ENCODE peak calls at places on chromosomes 4 and X, in seven cellular contexts. One of them, this sample, is unnamed.

GRCh38 chrX:24563291-24564010 is 83.7 kb downstream of the PCYT1B start:
- DNase-seq in H9: no peak
- DNase-seq in trophoblast cell: no peak
- DNase-seq in IMR-90: no peak
- DNase-seq in neuronal stem cell: no peak
- DNase-seq in H1: no peak
- DNase-seq in mesendoderm: no peak
- DNase-seq in this sample: no peak

GRCh38 chrX:13938053-13938765 is 91.5 kb downstream of the GEMIN8 start:
- DNase-seq in mesendoderm: peak; percentile 55
- DNase-seq in neuronal stem cell: peak; percentile 46
- DNase-seq in H9: peak; percentile 69
- DNase-seq in H1: peak; percentile 67
- DNase-seq in trophoblast cell: no peak
- DNase-seq in IMR-90: peak; percentile 2
- DNase-seq in this sample: peak; percentile 9

GRCh38 chrX:107726809-107727534 is 48.6 kb downstream of the TSC22D3 start:
- DNase-seq in mesendoderm: no peak
- DNase-seq in H9: no peak
- DNase-seq in IMR-90: no peak
- DNase-seq in trophoblast cell: no peak
- DNase-seq in H1: no peak
- DNase-seq in neuronal stem cell: no peak
- DNase-seq in this sample: peak; percentile 3

GRCh38 chr4:14575919-14576318 is 426.4 kb upstream of the CPEB2 start:
- DNase-seq in H9: no peak
- DNase-seq in neuronal stem cell: no peak
- DNase-seq in trophoblast cell: no peak
- DNase-seq in H1: no peak
- DNase-seq in mesendoderm: no peak
- DNase-seq in IMR-90: no peak
- DNase-seq in this sample: no peak

GRCh38 chrX:3815896-3816664 is 102.6 kb upstream of the PRKX start:
- DNase-seq in H9: peak; percentile 58
- DNase-seq in neuronal stem cell: peak; percentile 20
- DNase-seq in H1: peak; percentile 62
- DNase-seq in IMR-90: peak; percentile 12
- DNase-seq in mesendoderm: peak; percentile 55
- DNase-seq in trophoblast cell: peak; percentile 27
- DNase-seq in this sample: peak; percentile 34

GRCh38 chrX:132561974-132562373 is 73.1 kb upstream of the MBNL3 start:
- DNase-seq in trophoblast cell: no peak
- DNase-seq in IMR-90: no peak
- DNase-seq in neuronal stem cell: no peak
- DNase-seq in mesendoderm: no peak
- DNase-seq in H1: no peak
- DNase-seq in H9: no peak
- DNase-seq in this sample: no peak

GRCh38 chr4:152727784-152728183 is 48.0 kb upstream of the TMEM154 start:
- DNase-seq in IMR-90: no peak
- DNase-seq in H9: no peak
- DNase-seq in neuronal stem cell: no peak
- DNase-seq in mesendoderm: peak; percentile 37
- DNase-seq in H1: no peak
- DNase-seq in trophoblast cell: no peak
- DNase-seq in this sample: no peak

GRCh38 chr4:137430171-137430570 is 102.1 kb downstream of the PCDH18 start:
- DNase-seq in trophoblast cell: no peak
- DNase-seq in IMR-90: no peak
- DNase-seq in H1: no peak
- DNase-seq in neuronal stem cell: no peak
- DNase-seq in H9: no peak
- DNase-seq in mesendoderm: no peak
- DNase-seq in this sample: no peak

GRCh38 chrX:133645251-133645650 is 230.0 kb upstream of the GPC4 start:
- DNase-seq in H9: no peak
- DNase-seq in IMR-90: peak; percentile 17
- DNase-seq in trophoblast cell: no peak
- DNase-seq in neuronal stem cell: no peak
- DNase-seq in mesendoderm: no peak
- DNase-seq in H1: no peak
- DNase-seq in this sample: no peak

DNA sequence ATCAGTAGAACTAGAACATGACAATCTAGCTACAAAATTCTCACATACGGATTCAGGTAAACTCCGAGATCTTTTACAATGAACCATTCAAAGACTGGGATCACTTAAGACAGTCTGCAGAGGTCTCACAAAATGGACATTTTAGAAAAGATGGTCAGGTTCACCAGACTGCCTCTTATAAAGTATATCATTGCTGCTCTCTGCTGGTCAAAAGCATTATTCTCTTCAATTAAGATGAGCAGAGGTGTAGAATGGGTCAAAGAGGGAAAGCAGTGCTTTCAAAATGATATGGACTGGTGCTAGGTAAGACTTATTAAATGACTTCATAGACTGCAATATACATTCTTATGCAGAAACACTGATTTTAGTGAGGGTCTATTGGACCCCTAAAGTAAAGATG is 434.7 kb downstream of the PACRGL start:
- DNase-seq in IMR-90: no peak
- DNase-seq in trophoblast cell: peak; percentile 60
- DNase-seq in H1: no peak
- DNase-seq in neuronal stem cell: peak; percentile 18
- DNase-seq in H9: no peak
- DNase-seq in mesendoderm: peak; percentile 51
- DNase-seq in this sample: peak; percentile 35
- H4K8ac ChIP-seq in IMR-90: no peak overlapping the region
- H4K8ac ChIP-seq in trophoblast cell: no peak overlapping the region
- H4K8ac ChIP-seq in H1: no peak overlapping the region
- H4K8ac ChIP-seq in neuronal stem cell: no peak overlapping the region
- H4K8ac ChIP-seq in H9: no peak overlapping the region
- H4K8ac ChIP-seq in mesendoderm: no peak overlapping the region
- H4K8ac ChIP-seq in this sample: no peak overlapping the region

GRCh38 chr4:125277827-125278226 is 36.9 kb upstream of the FAT4 start:
- DNase-seq in neuronal stem cell: no peak
- DNase-seq in trophoblast cell: no peak
- DNase-seq in IMR-90: no peak
- DNase-seq in H9: no peak
- DNase-seq in mesendoderm: no peak
- DNase-seq in H1: no peak
- DNase-seq in this sample: no peak
- H4K8ac ChIP-seq in neuronal stem cell: no peak overlapping the region
- H4K8ac ChIP-seq in trophoblast cell: no peak overlapping the region
- H4K8ac ChIP-seq in IMR-90: no peak overlapping the region
- H4K8ac ChIP-seq in H9: no peak overlapping the region
- H4K8ac ChIP-seq in mesendoderm: no peak overlapping the region
- H4K8ac ChIP-seq in H1: no peak overlapping the region
- H4K8ac ChIP-seq in this sample: no peak overlapping the region

DNA sequence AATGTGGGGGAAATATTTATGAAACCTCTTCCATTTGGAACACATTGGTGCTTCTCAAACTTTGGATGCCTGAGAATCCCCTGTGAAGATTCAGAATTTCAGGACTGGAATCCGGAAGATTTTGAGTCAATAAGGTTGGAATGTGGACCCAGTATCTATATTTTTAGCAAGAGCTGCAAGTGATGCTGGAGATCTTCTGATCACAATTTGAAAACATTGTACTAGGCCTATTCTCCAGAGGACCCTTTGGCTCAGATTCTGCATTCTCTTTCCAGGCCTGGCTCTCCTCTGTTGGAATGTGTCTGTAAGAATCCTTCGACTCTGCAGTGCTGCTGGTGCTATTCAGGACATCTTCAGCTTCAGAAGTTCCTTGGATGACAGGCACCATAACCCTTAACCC is 2.3 kb upstream of the PKD2 start:
- DNase-seq in neuronal stem cell: no peak
- DNase-seq in IMR-90: peak; percentile 31
- DNase-seq in trophoblast cell: peak; percentile 76
- DNase-seq in mesendoderm: no peak
- DNase-seq in H1: no peak
- DNase-seq in H9: no peak
- DNase-seq in this sample: no peak
- H4K8ac ChIP-seq in neuronal stem cell: no peak overlapping the region
- H4K8ac ChIP-seq in IMR-90: no peak overlapping the region
- H4K8ac ChIP-seq in trophoblast cell: no peak overlapping the region
- H4K8ac ChIP-seq in mesendoderm: no peak overlapping the region
- H4K8ac ChIP-seq in H1: no peak overlapping the region
- H4K8ac ChIP-seq in H9: no peak overlapping the region
- H4K8ac ChIP-seq in this sample: no peak overlapping the region

DNA sequence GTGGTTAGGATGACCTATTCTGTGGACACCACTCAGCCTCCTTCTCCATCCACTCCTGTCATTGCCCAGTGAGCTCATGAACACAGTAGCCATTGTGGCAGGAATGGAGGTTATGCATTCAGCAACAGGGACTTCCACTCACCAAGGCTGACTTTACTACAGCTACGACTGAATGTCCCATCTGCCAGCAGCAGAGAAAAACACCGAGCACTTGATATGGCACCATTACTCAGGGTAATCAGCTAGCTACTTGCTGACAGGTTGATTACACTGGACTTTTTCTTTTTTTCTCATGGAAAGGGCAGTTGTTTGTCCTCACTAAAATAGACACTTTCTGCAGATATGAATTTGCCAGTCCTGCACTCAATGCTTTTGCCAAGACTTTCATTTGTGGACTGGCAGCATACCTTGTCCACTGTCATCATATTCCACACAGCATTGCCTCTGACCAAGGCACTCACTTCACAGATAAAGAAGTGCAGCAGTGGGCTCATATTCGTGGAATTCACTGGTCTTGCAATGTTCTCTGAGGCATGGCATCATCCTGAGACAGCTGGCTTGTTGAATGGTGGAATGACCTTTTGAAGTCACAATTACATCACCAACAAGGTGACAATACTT is 37.3 kb upstream of the UGT2B4 start:
- DNase-seq in mesendoderm: no peak
- DNase-seq in neuronal stem cell: no peak
- DNase-seq in H1: no peak
- DNase-seq in H9: no peak
- DNase-seq in trophoblast cell: no peak
- DNase-seq in IMR-90: no peak
- DNase-seq in this sample: no peak
- H4K8ac ChIP-seq in mesendoderm: no peak overlapping the region
- H4K8ac ChIP-seq in neuronal stem cell: no peak overlapping the region
- H4K8ac ChIP-seq in H1: no peak overlapping the region
- H4K8ac ChIP-seq in H9: no peak overlapping the region
- H4K8ac ChIP-seq in trophoblast cell: no peak overlapping the region
- H4K8ac ChIP-seq in IMR-90: no peak overlapping the region
- H4K8ac ChIP-seq in this sample: no peak overlapping the region

DNA sequence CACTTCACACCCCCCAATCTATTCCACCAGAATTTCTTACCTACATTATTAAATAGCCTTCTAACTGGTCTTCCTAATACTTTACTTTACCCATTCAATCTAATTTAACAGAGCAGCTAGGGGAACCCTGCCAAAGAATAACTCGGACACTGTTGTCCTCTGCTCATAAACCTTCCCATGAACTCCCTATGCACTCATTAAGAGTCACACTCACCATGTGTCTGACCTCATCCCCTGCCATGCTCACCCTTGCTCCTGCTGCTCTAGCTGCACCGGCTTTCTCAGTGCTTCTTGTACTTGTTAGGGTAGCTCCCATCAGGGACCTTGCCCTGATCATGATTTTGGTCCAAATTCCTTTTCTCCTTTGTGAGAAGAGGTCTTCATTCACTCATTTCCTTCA is 54.6 kb upstream of the GUCY1A1 start:
- DNase-seq in H9: no peak
- DNase-seq in IMR-90: no peak
- DNase-seq in neuronal stem cell: no peak
- DNase-seq in mesendoderm: no peak
- DNase-seq in trophoblast cell: no peak
- DNase-seq in H1: no peak
- DNase-seq in this sample: no peak
- H4K8ac ChIP-seq in H9: no peak overlapping the region
- H4K8ac ChIP-seq in IMR-90: no peak overlapping the region
- H4K8ac ChIP-seq in neuronal stem cell: no peak overlapping the region
- H4K8ac ChIP-seq in mesendoderm: no peak overlapping the region
- H4K8ac ChIP-seq in trophoblast cell: no peak overlapping the region
- H4K8ac ChIP-seq in H1: no peak overlapping the region
- H4K8ac ChIP-seq in this sample: no peak overlapping the region

DNA sequence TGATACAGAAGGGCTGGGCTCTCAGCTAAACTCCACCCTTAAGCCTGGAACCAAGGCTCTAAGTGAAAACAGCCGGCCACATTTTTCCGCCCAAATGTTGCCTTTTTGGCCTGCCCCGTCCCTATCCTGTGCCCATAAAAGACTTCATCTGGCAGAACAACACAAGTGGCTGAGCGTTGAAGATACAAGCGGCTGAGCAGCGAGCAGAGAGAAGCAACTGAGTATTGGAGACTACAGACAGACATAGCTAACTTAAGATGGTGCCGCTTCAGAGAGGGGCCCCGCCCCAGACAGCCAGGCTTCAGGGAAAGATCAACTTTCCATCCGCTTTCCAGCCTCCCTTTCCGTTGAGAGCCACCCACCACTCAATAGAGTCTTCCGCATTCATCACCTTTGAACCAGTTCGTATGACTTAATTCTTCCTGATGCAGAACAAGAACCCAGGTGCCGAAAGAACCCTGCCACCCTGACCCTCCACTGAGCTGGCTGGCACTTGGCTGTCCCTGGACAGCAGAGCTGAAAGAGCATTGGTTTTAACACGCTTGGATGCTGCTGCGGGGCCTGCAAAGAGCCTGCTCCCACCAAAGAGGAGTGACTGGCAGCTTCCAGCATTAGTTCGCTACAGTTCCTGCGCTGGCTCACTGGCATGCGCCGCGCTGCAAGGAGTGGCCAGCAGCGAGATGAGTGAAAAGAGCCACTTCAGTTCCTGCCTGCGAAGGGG is 853.2 kb upstream of the INTU start:
- DNase-seq in mesendoderm: no peak
- DNase-seq in H1: no peak
- DNase-seq in trophoblast cell: no peak
- DNase-seq in IMR-90: no peak
- DNase-seq in neuronal stem cell: no peak
- DNase-seq in H9: no peak
- DNase-seq in this sample: no peak
- H4K8ac ChIP-seq in mesendoderm: no peak overlapping the region
- H4K8ac ChIP-seq in H1: no peak overlapping the region
- H4K8ac ChIP-seq in trophoblast cell: no peak overlapping the region
- H4K8ac ChIP-seq in IMR-90: peak overlapping the region; percentile 70
- H4K8ac ChIP-seq in neuronal stem cell: peak overlapping the region; percentile 17
- H4K8ac ChIP-seq in H9: no peak overlapping the region
- H4K8ac ChIP-seq in this sample: no peak overlapping the region

DNA sequence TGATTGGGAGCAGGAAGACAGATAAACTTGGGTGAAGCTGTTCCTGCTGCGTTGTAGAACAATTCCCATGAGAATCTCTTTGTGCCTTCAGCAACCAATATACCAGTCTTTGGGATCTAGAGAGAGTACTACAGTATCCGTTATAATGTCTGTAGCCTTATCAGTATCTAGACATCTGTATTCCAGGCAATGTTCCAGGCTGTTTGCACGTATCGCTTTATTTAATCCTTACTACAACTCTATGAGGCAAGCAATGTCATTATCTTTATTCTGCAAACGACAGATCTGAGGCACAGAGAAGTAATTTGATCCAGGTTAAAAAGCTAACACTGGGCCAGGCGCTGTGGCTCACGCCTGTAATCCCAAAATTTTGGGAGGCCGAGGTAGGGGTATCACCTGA is 251.6 kb downstream of the ARHGAP24 start:
- DNase-seq in mesendoderm: no peak
- DNase-seq in IMR-90: no peak
- DNase-seq in trophoblast cell: no peak
- DNase-seq in H9: no peak
- DNase-seq in H1: no peak
- DNase-seq in neuronal stem cell: no peak
- DNase-seq in this sample: no peak
- H4K8ac ChIP-seq in mesendoderm: no peak overlapping the region
- H4K8ac ChIP-seq in IMR-90: no peak overlapping the region
- H4K8ac ChIP-seq in trophoblast cell: no peak overlapping the region
- H4K8ac ChIP-seq in H9: no peak overlapping the region
- H4K8ac ChIP-seq in H1: no peak overlapping the region
- H4K8ac ChIP-seq in neuronal stem cell: no peak overlapping the region
- H4K8ac ChIP-seq in this sample: no peak overlapping the region

GRCh38 chr4:73608677-73609594 is 11.3 kb downstream of the RASSF6 start:
- DNase-seq in mesendoderm: no peak
- DNase-seq in neuronal stem cell: no peak
- DNase-seq in trophoblast cell: no peak
- DNase-seq in H9: no peak
- DNase-seq in H1: no peak
- DNase-seq in IMR-90: peak; percentile 49
- DNase-seq in this sample: peak; percentile 57
- H4K8ac ChIP-seq in mesendoderm: no peak overlapping the region
- H4K8ac ChIP-seq in neuronal stem cell: no peak overlapping the region
- H4K8ac ChIP-seq in trophoblast cell: no peak overlapping the region
- H4K8ac ChIP-seq in H9: no peak overlapping the region
- H4K8ac ChIP-seq in H1: no peak overlapping the region
- H4K8ac ChIP-seq in IMR-90: no peak overlapping the region
- H4K8ac ChIP-seq in this sample: no peak overlapping the region

This sample was measured in mesenchymal stem cell.